ENCODE peak calls at places on chromosomes 7 and 10, in four cellular contexts. One of them, this sample, is unnamed.

GRCh38 chr7:48089415-48089975 is 430 bp downstream of the UPP1 start:
- DNase-seq in amniotic epithelial cell: no peak
- DNase-seq in neuronal stem cell: no peak
- DNase-seq in Ammon's horn: peak
- DNase-seq in this sample: no peak

GRCh38 chr10:71948496-71949067 is 15.6 kb upstream of the CHST3 start:
- DNase-seq in Ammon's horn: no peak
- DNase-seq in amniotic epithelial cell: no peak
- DNase-seq in neuronal stem cell: no peak
- DNase-seq in this sample: no peak

GRCh38 chr10:70455213-70455630 is 13.7 kb upstream of the NODAL start:
- DNase-seq in neuronal stem cell: no peak
- DNase-seq in amniotic epithelial cell: no peak
- DNase-seq in Ammon's horn: no peak
- DNase-seq in this sample: no peak

GRCh38 chr7:74375726-74376220 is 77.9 kb upstream of the GTF2IRD1 start:
- DNase-seq in neuronal stem cell: no peak
- DNase-seq in amniotic epithelial cell: no peak
- DNase-seq in Ammon's horn: no peak
- DNase-seq in this sample: no peak

GRCh38 chr7:69129524-69129923 is 468.8 kb upstream of the AUTS2 start:
- DNase-seq in amniotic epithelial cell: no peak
- DNase-seq in neuronal stem cell: no peak
- DNase-seq in Ammon's horn: no peak
- DNase-seq in this sample: no peak

GRCh38 chr10:58645762-58646161 is 133.1 kb downstream of the BICC1 start:
- DNase-seq in amniotic epithelial cell: no peak
- DNase-seq in Ammon's horn: no peak
- DNase-seq in neuronal stem cell: no peak
- DNase-seq in this sample: no peak

GRCh38 chr10:3652886-3653285 is 132.1 kb downstream of the KLF6 start:
- DNase-seq in amniotic epithelial cell: peak
- DNase-seq in Ammon's horn: no peak
- DNase-seq in neuronal stem cell: no peak
- DNase-seq in this sample: peak

GRCh38 chr10:11521860-11522259 is 89.6 kb downstream of the USP6NL start:
- DNase-seq in neuronal stem cell: no peak
- DNase-seq in Ammon's horn: no peak
- DNase-seq in amniotic epithelial cell: peak
- DNase-seq in this sample: no peak

GRCh38 chr7:152435384-152436278 is at the start of gene KMT2C:
- DNase-seq in Ammon's horn: peak
- DNase-seq in neuronal stem cell: peak
- DNase-seq in amniotic epithelial cell: peak
- DNase-seq in this sample: peak

GRCh38 chr10:5833814-5834213 is 20.6 kb upstream of the GDI2 start:
- DNase-seq in amniotic epithelial cell: no peak
- DNase-seq in Ammon's horn: no peak
- DNase-seq in neuronal stem cell: no peak
- DNase-seq in this sample: no peak

GRCh38 chr10:44862006-44862751 is 49.0 kb upstream of the TMEM72 start:
- DNase-seq in Ammon's horn: no peak
- DNase-seq in amniotic epithelial cell: no peak
- DNase-seq in neuronal stem cell: no peak
- DNase-seq in this sample: no peak

GRCh38 chr10:95356-96115 is 39.7 kb upstream of the ZMYND11 start:
- DNase-seq in Ammon's horn: no peak
- DNase-seq in amniotic epithelial cell: no peak
- DNase-seq in neuronal stem cell: no peak
- DNase-seq in this sample: no peak

GRCh38 chr10:93456480-93456879 is 25.7 kb downstream of the MYOF start:
- DNase-seq in amniotic epithelial cell: no peak
- DNase-seq in Ammon's horn: no peak
- DNase-seq in neuronal stem cell: no peak
- DNase-seq in this sample: no peak

GRCh38 chr7:12524794-12525386 is 45.6 kb upstream of the SCIN start:
- DNase-seq in Ammon's horn: peak
- DNase-seq in neuronal stem cell: peak
- DNase-seq in amniotic epithelial cell: peak
- DNase-seq in this sample: no peak

GRCh38 chr7:134870781-134871180 is 91.3 kb downstream of the CALD1 start:
- DNase-seq in neuronal stem cell: no peak
- DNase-seq in amniotic epithelial cell: no peak
- DNase-seq in Ammon's horn: no peak
- DNase-seq in this sample: no peak

GRCh38 chr10:124005091-124005490 is 88.3 kb downstream of the CHST15 start:
- DNase-seq in Ammon's horn: no peak
- DNase-seq in amniotic epithelial cell: no peak
- DNase-seq in neuronal stem cell: no peak
- DNase-seq in this sample: no peak

GRCh38 chr7:151631968-151632749 is 112.5 kb upstream of the RHEB start:
- DNase-seq in amniotic epithelial cell: peak
- DNase-seq in Ammon's horn: peak
- DNase-seq in neuronal stem cell: peak
- DNase-seq in this sample: peak

GRCh38 chr10:33643042-33643441 is 308.6 kb upstream of the NRP1 start:
- DNase-seq in neuronal stem cell: no peak
- DNase-seq in Ammon's horn: no peak
- DNase-seq in amniotic epithelial cell: peak
- DNase-seq in this sample: no peak